ENCODE peak calls at places on chromosomes 16 and 17, in four cellular contexts. R, S, J and V are unnamed samples.

GRCh38 chr16:20830372-20830771 is 24.0 kb downstream of the REXO5 start:
- DNase-seq in R (no peak), S (no peak), J (no peak), V (no peak)

GRCh38 chr17:7885357-7886226 is 3.0 kb upstream of the CHD3 start:
- DNase-seq in R (peak), S (no peak), J (peak), V (no peak)

GRCh38 chr17:45221081-45221996 is at the start of gene FMNL1:
- DNase-seq in R (peak), S (no peak), J (no peak), V (no peak)

GRCh38 chr16:88542231-88542630 is 28.0 kb upstream of the ZC3H18 start:
- DNase-seq in R (no peak), S (no peak), J (no peak), V (no peak)

GRCh38 chr17:62775876-62776275 is 32.2 kb downstream of the MARCHF10 start:
- DNase-seq in R (no peak), S (no peak), J (no peak), V (no peak)

GRCh38 chr17:4735825-4736651 is 3.6 kb upstream of the ZMYND15 start:
- DNase-seq in R (no peak), S (no peak), J (no peak), V (no peak)

GRCh38 chr17:79074650-79075432 is at the start of gene ENGASE:
- DNase-seq in R (peak), S (peak), J (peak), V (peak)

GRCh38 chr16:88789593-88789992 is 4.6 kb upstream of the PIEZO1 start:
- DNase-seq in R (no peak), S (no peak), J (no peak), V (no peak)

GRCh38 chr17:43720311-43721060 is 38.1 kb downstream of the SOST start:
- DNase-seq in R (peak), S (no peak), J (peak), V (no peak)

GRCh38 chr17:30550512-30551273 is 73.5 kb downstream of the GOSR1 start:
- DNase-seq in R (peak), S (no peak), J (no peak), V (no peak)

GRCh38 chr16:81940781-81941560 is 70.3 kb downstream of the SDR42E1 start:
- DNase-seq in R (no peak), S (peak), J (no peak), V (peak)

GRCh38 chr16:81500833-81501521 is 56.4 kb downstream of the CMIP start:
- DNase-seq in R (peak), S (no peak), J (no peak), V (peak)

GRCh38 chr16:47481698-47482374 is 20.7 kb downstream of the PHKB start:
- DNase-seq in R (no peak), S (no peak), J (no peak), V (no peak)

GRCh38 chr17:31433091-31433790 is 41.8 kb downstream of the RAB11FIP4 start:
- DNase-seq in R (no peak), S (no peak), J (no peak), V (no peak)

GRCh38 chr16:88977028-88977844 is at the start of gene CBFA2T3:
- DNase-seq in R (no peak), S (no peak), J (peak), V (no peak)

GRCh38 chr17:63685021-63685420 is 14.9 kb downstream of the LIMD2 start:
- DNase-seq in R (no peak), S (no peak), J (no peak), V (no peak)

GRCh38 chr16:85237817-85238216 is 125.5 kb upstream of the CIBAR2 start:
- DNase-seq in R (no peak), S (no peak), J (no peak), V (no peak)

GRCh38 chr17:42517516-42517915 is 18.5 kb upstream of the NAGLU start:
- DNase-seq in R (peak), S (peak), J (peak), V (no peak)

GRCh38 chr16:87835882-87836331 is 33.4 kb downstream of the SLC7A5 start:
- DNase-seq in R (no peak), S (no peak), J (no peak), V (no peak)

GRCh38 chr16:57564571-57565270 is 22.3 kb downstream of the ADGRG5 start:
- DNase-seq in R (no peak), S (no peak), J (no peak), V (no peak)

GRCh38 chr17:72555052-72555451 is 434.2 kb downstream of the SOX9 start:
- DNase-seq in R (no peak), S (no peak), J (no peak), V (no peak)

GRCh38 chr17:2680961-2681360 is 30.6 kb downstream of the CLUH start:
- DNase-seq in R (no peak), S (no peak), J (no peak), V (no peak)

GRCh38 chr17:59476413-59476812 is 89.0 kb upstream of the DHX40 start:
- DNase-seq in R (no peak), S (no peak), J (no peak), V (no peak)

GRCh38 chr17:33012522-33013033 is 20.9 kb downstream of the SPACA3 start:
- DNase-seq in R (no peak), S (peak), J (no peak), V (peak)

GRCh38 chr17:73283841-73284282 is 22.2 kb upstream of the CPSF4L start:
- DNase-seq in R (no peak), S (no peak), J (no peak), V (no peak)

GRCh38 chr17:65584604-65585521 is 23.4 kb upstream of the AXIN2 start:
- DNase-seq in R (no peak), S (no peak), J (no peak), V (no peak)

GRCh38 chr16:88701541-88702363 is 4.5 kb downstream of the RNF166 start:
- DNase-seq in R (no peak), S (no peak), J (no peak), V (no peak)

GRCh38 chr16:5438591-5438990 is 341.0 kb upstream of the EEF2KMT start:
- DNase-seq in R (no peak), S (no peak), J (no peak), V (no peak)

GRCh38 chr17:149897-150575 is 12.7 kb downstream of the SCGB1C2 start:
- DNase-seq in R (no peak), S (no peak), J (no peak), V (no peak)

GRCh38 chr16:28193530-28194423 is 18.0 kb downstream of the XPO6 start:
- DNase-seq in R (no peak), S (peak), J (no peak), V (peak)

GRCh38 chr17:50608700-50609375 is 25.8 kb upstream of the ABCC3 start:
- DNase-seq in R (no peak), S (no peak), J (no peak), V (no peak)

GRCh38 chr17:76088041-76088867 is 9.3 kb downstream of the ZACN start:
- DNase-seq in R (no peak), S (no peak), J (no peak), V (no peak)